ENCODE peak calls at places on chromosomes 16 and 17, in five cellular contexts. E, G, X, R and J are unnamed samples.

GRCh38 chr17:32626371-32626770 is 139.6 kb downstream of the CDK5R1 start:
- DNase-seq in E (no peak), G (peak), X (no peak), R (no peak), J (peak)

GRCh38 chr17:31684901-31685300 is 174.1 kb downstream of the COPRS start:
- DNase-seq in E (no peak), G (no peak), X (no peak), R (no peak), J (no peak)

GRCh38 chr16:50235581-50235980 is 30.8 kb upstream of the ADCY7 start:
- DNase-seq in E (no peak), G (no peak), X (no peak), R (peak), J (no peak)

GRCh38 chr16:77191259-77191969 is 424 bp downstream of the MON1B start:
- DNase-seq in E (no peak), G (no peak), X (no peak), R (peak), J (no peak)

GRCh38 chr16:86984975-86985655 is 332.1 kb downstream of the C16orf95 start:
- DNase-seq in E (no peak), G (no peak), X (no peak), R (peak), J (peak)

GRCh38 chr17:72077326-72077960 is 43.4 kb upstream of the SOX9 start:
- DNase-seq in E (no peak), G (no peak), X (no peak), R (peak), J (no peak)

GRCh38 chr16:49932943-49933342 is 77.0 kb upstream of the ZNF423 start:
- DNase-seq in E (no peak), G (no peak), X (no peak), R (no peak), J (no peak)

GRCh38 chr17:19731626-19732025 is 15.2 kb upstream of the SLC47A2 start:
- DNase-seq in E (no peak), G (no peak), X (no peak), R (no peak), J (no peak)

GRCh38 chr17:14157822-14158221 is 78.8 kb downstream of the CDRT15 start:
- DNase-seq in E (no peak), G (no peak), X (no peak), R (no peak), J (no peak)